ENCODE peak calls at places on chromosomes 6 and 20, in six cellular contexts. F is psoas muscle; T is sigmoid colon; L is CD8-positive, alpha-beta memory T cell; M is body of pancreas; B is esophagus squamous epithelium. Z is an unnamed sample.

GRCh38 chr20:53001502-53002301 is 29.5 kb downstream of the TSHZ2 start:
- DNase-seq in F (no peak), T (no peak), L (no peak), M (no peak), B (no peak), Z (no peak)

GRCh38 chr6:71028236-71028876 is 71.5 kb upstream of the B3GAT2 start:
- DNase-seq in F (no peak), T (no peak), L (no peak), M (no peak), B (no peak), Z (no peak)

GRCh38 chr6:131519670-131520436 is 53.2 kb upstream of the ARG1 start:
- DNase-seq in F (no peak), T (no peak), L (peak; percentile 10), M (peak; percentile 48), B (no peak), Z (peak; percentile 5)

GRCh38 chr20:44185574-44185973 is 1.4 kb downstream of the JPH2 start:
- DNase-seq in F (no peak), T (no peak), L (no peak), M (no peak), B (no peak), Z (no peak)

GRCh38 chr6:89411019-89411268 is 1.1 kb downstream of the RRAGD start:
- DNase-seq in F (no peak), T (peak; percentile 68), L (no peak), M (peak; percentile 46), B (no peak), Z (no peak)

GRCh38 chr6:136446579-136447182 is 103.5 kb downstream of the MAP7 start:
- DNase-seq in F (no peak), T (no peak), L (no peak), M (no peak), B (no peak), Z (peak; percentile 7)

GRCh38 chr6:137630666-137631065 is 136.5 kb upstream of the OLIG3 start:
- DNase-seq in F (no peak), T (no peak), L (no peak), M (no peak), B (no peak), Z (no peak)

GRCh38 chr6:55822815-55823214 is 52.6 kb downstream of the BMP5 start:
- DNase-seq in F (no peak), T (no peak), L (no peak), M (no peak), B (no peak), Z (peak; percentile 46)

GRCh38 chr20:41138527-41139226 is 1.3 kb downstream of the PLCG1 start:
- DNase-seq in F (no peak), T (no peak), L (peak; percentile 38), M (no peak), B (no peak), Z (peak; percentile 18)

GRCh38 chr20:47982574-47983360 is 197.5 kb upstream of the SULF2 start:
- DNase-seq in F (no peak), T (no peak), L (no peak), M (no peak), B (no peak), Z (no peak)

GRCh38 chr6:83609248-83609647 is 96.9 kb downstream of the PRSS35 start:
- DNase-seq in F (no peak), T (no peak), L (no peak), M (no peak), B (no peak), Z (no peak)

GRCh38 chr6:144474290-144474689 is 189.2 kb downstream of the UTRN start:
- DNase-seq in F (no peak), T (no peak), L (no peak), M (no peak), B (no peak), Z (no peak)

GRCh38 chr6:75345413-75345812 is 60.8 kb upstream of the TMEM30A start:
- DNase-seq in F (no peak), T (no peak), L (no peak), M (no peak), B (no peak), Z (no peak)

GRCh38 chr6:62982951-62983350 is 228.3 kb upstream of the FKBP1C start:
- DNase-seq in F (no peak), T (no peak), L (no peak), M (no peak), B (no peak), Z (no peak)

GRCh38 chr6:125942677-125943527 is 13.7 kb upstream of the HINT3 start:
- DNase-seq in F (no peak), T (no peak), L (no peak), M (peak; percentile 62), B (no peak), Z (peak; percentile 91)

GRCh38 chr20:32943490-32944052 is 60.7 kb downstream of the SUN5 start:
- DNase-seq in F (no peak), T (no peak), L (no peak), M (no peak), B (no peak), Z (no peak)
- H3K27me3 ChIP-seq in F (no peaks in the 10 kb centered on the region), T (no peaks in the 10 kb centered on the region), L (no peaks in the 10 kb centered on the region), M (no peaks in the 10 kb centered on the region), B (no peaks in the 10 kb centered on the region), Z (peaks cover 17% of the 10 kb centered on the region)

DNA sequence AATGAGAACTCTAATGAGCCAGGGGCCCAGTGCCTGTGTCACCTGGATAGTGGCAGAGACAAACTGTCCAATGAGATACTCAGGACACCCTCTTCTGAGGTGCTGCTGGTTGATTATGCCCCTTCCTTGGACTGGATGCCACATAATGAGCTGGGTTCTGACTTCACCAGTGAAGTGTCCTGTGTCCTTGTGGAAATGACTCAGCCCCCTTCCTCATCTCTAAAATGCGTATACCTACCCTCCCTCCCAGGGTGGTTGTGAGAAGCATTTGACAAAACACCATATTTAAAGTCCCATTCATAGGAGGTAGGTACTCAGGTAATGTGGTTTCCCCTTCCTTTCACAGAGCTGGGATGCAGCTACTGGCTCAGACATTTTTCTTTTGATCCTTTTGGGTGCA is 28.4 kb upstream of the RNF24 start:
- DNase-seq in F (no peak), T (peak; percentile 15), L (no peak), M (no peak), B (no peak), Z (no peak)
- H3K27me3 ChIP-seq in F (peaks cover 4% of the 10 kb centered on the region), T (no peaks in the 10 kb centered on the region), L (no peaks in the 10 kb centered on the region), M (no peaks in the 10 kb centered on the region), B (no peaks in the 10 kb centered on the region), Z (no peaks in the 10 kb centered on the region)

GRCh38 chr6:159043986-159044385 is 805 bp downstream of the TAGAP start:
- DNase-seq in F (no peak), T (no peak), L (no peak), M (no peak), B (no peak), Z (no peak)
- H3K27me3 ChIP-seq in F (peaks cover 2% of the 10 kb centered on the region), T (no peaks in the 10 kb centered on the region), L (no peaks in the 10 kb centered on the region), M (no peaks in the 10 kb centered on the region), B (no peaks in the 10 kb centered on the region), Z (no peaks in the 10 kb centered on the region)

GRCh38 chr20:63098195-63098810 is 91.5 kb upstream of the BHLHE23 start:
- DNase-seq in F (peak; percentile 14), T (peak; percentile 25), L (no peak), M (no peak), B (no peak), Z (no peak)
- H3K27me3 ChIP-seq in F (peaks cover 25% of the 10 kb centered on the region), T (no peaks in the 10 kb centered on the region), L (no peaks in the 10 kb centered on the region), M (no peaks in the 10 kb centered on the region), B (no peaks in the 10 kb centered on the region), Z (peaks cover 5% of the 10 kb centered on the region)

DNA sequence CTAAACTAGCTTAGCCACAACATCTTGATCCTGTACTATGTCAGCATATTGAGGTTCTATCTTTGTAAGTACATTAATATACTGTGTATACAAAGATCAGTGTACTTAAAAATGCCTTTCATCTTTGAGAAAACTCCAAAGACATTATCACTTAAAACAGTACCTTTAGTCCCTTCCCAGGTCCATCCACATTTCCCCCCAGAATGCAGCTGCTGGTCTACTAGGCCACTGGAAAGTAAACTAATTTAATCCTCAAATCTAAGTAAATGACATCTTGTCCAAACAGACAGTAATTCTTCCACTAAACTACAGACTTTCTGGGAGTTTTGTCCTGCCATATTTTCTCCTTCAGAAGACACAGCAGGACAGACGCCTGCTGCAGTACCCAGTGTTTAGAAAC is 68.7 kb downstream of the SYCP2 start:
- DNase-seq in F (no peak), T (no peak), L (no peak), M (no peak), B (no peak), Z (no peak)
- H3K27me3 ChIP-seq in F (no peaks in the 10 kb centered on the region), T (no peaks in the 10 kb centered on the region), L (no peaks in the 10 kb centered on the region), M (no peaks in the 10 kb centered on the region), B (no peaks in the 10 kb centered on the region), Z (no peaks in the 10 kb centered on the region)

DNA sequence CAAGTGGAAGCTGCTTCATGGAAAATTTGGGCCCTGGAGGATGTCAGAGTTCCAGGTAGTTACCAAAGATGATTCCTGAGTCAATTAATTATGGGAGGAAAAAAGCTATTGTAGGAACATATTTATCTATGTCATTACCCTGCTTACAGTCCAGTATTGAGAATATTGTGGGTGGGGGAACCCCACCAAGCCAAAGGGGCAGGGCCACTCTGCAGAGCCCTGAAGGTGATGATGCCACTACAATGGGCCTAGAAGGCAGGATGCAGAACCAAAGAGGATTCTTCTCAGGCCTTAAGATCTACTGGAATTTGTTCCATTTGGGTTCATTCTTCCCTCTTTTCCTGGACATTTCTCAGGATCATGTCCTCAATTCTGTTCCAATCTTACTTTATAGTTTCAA is 375.2 kb upstream of the MARCKS start:
- DNase-seq in F (no peak), T (no peak), L (no peak), M (no peak), B (no peak), Z (no peak)
- H3K27me3 ChIP-seq in F (no peaks in the 10 kb centered on the region), T (no peaks in the 10 kb centered on the region), L (no peaks in the 10 kb centered on the region), M (no peaks in the 10 kb centered on the region), B (no peaks in the 10 kb centered on the region), Z (no peaks in the 10 kb centered on the region)

GRCh38 chr6:41373367-41373918 is 38.0 kb downstream of the NCR2 start:
- DNase-seq in F (no peak), T (no peak), L (no peak), M (no peak), B (no peak), Z (no peak)

GRCh38 chr6:41375598-41376151 is 40.3 kb downstream of the NCR2 start:
- DNase-seq in F (no peak), T (no peak), L (no peak), M (no peak), B (no peak), Z (no peak)

GRCh38 chr6:41373919-41374617 is 38.7 kb downstream of the NCR2 start:
- DNase-seq in F (no peak), T (no peak), L (no peak), M (no peak), B (no peak), Z (peak; percentile 22)

GRCh38 chr6:41376176-41376575 is 40.8 kb downstream of the NCR2 start:
- DNase-seq in F (no peak), T (no peak), L (no peak), M (no peak), B (no peak), Z (no peak)

GRCh38 chr6:41374618-41375590 is 39.5 kb downstream of the NCR2 start:
- DNase-seq in F (no peak), T (no peak), L (no peak), M (no peak), B (no peak), Z (no peak)
- H3K27me3 ChIP-seq in F (peaks cover 44% of the 10 kb centered on the region), T (peaks cover 25% of the 10 kb centered on the region), L (peaks cover 51% of the 10 kb centered on the region), M (no peaks in the 10 kb centered on the region), B (peaks cover 48% of the 10 kb centered on the region), Z (peaks cover 86% of the 10 kb centered on the region)

GRCh38 chr20:23228912-23229311 is 121.7 kb upstream of the NXT1 start:
- DNase-seq in F (no peak), T (no peak), L (no peak), M (no peak), B (no peak), Z (no peak)
- H3K27me3 ChIP-seq in F (no peaks in the 10 kb centered on the region), T (no peaks in the 10 kb centered on the region), L (no peaks in the 10 kb centered on the region), M (no peaks in the 10 kb centered on the region), B (no peaks in the 10 kb centered on the region), Z (peaks cover 5% of the 10 kb centered on the region)